ENCODE peak calls at places on chromosomes 13 and 19, in ten cellular contexts. H, V, G, E, K, T, D, P, M and L are unnamed samples.

GRCh38 chr13:111475488-111475887 is 155.0 kb downstream of the TEX29 start:
- DNase-seq in H (no peak), V (no peak), G (no peak), E (peak; percentile 32), K (no peak), T (no peak), D (no peak), P (no peak), M (no peak), L (no peak)

GRCh38 chr13:23810842-23811241 is 78.4 kb downstream of the MIPEP start:
- DNase-seq in H (no peak), V (no peak), G (no peak), E (no peak), K (peak; percentile 9), T (no peak), D (no peak), P (no peak), M (no peak), L (no peak)

GRCh38 chr19:13881231-13881691 is 4.3 kb downstream of the NANOS3 start:
- DNase-seq in H (no peak), V (no peak), G (no peak), E (peak; percentile 50), K (peak; percentile 32), T (peak; percentile 96), D (no peak), P (no peak), M (no peak), L (peak; percentile 59)

GRCh38 chr13:90276208-90276607 is 1071.3 kb upstream of the MIR17HG start:
- DNase-seq in H (no peak), V (no peak), G (no peak), E (no peak), K (peak; percentile 8), T (no peak), D (no peak), P (no peak), M (no peak), L (no peak)

GRCh38 chr13:31947105-31947504 is 84.5 kb upstream of the FRY start:
- DNase-seq in H (no peak), V (no peak), G (no peak), E (no peak), K (no peak), T (no peak), D (no peak), P (no peak), M (no peak), L (no peak)

GRCh38 chr13:78659450-78660110 is 625 bp upstream of the OBI1 start:
- DNase-seq in H (no peak), V (no peak), G (peak; percentile 1), E (no peak), K (no peak), T (no peak), D (no peak), P (no peak), M (no peak), L (no peak)

GRCh38 chr13:73939071-73939380 is 195.2 kb downstream of the KLF12 start:
- DNase-seq in H (no peak), V (no peak), G (no peak), E (no peak), K (no peak), T (no peak), D (no peak), P (no peak), M (no peak), L (no peak)

GRCh38 chr13:98419786-98420559 is 156.9 kb downstream of the STK24 start:
- DNase-seq in H (no peak), V (no peak), G (no peak), E (no peak), K (no peak), T (no peak), D (no peak), P (no peak), M (no peak), L (no peak)

GRCh38 chr13:112671359-112671758 is 18.5 kb upstream of the ATP11A start:
- DNase-seq in H (no peak), V (no peak), G (no peak), E (no peak), K (no peak), T (no peak), D (peak; percentile 32), P (no peak), M (no peak), L (no peak)

DNA sequence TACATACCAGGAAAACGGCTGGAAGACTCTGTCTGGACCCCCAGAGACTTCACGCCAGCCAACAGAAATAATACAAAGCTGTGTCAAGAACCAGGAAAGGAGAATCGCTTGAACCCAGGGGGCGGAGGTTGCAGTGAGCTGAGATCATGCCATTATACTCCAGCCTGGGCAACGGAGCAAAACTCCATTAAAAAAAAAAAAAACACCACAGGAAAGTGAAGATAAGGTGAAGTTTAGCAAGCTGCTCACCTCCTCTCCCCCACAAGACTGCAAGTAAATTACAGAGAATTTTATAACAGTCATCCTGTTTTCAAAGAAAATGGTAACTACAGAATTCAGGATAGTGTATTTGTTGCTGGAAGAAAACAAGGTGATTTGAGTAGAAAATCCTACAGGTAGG is 984 bp upstream of the OR7G1 start:
- DNase-seq in H (no peak), V (no peak), G (no peak), E (no peak), K (no peak), T (no peak), D (no peak), P (no peak), M (no peak), L (no peak)
- H3K27me3 ChIP-seq in H (peaks cover 4% of the 10 kb centered on the region), V (no peaks in the 10 kb centered on the region), G (no peaks in the 10 kb centered on the region), E (no peaks in the 10 kb centered on the region), K (no peaks in the 10 kb centered on the region), T (no peaks in the 10 kb centered on the region), D (peaks cover 9% of the 10 kb centered on the region), P (peaks cover 89% of the 10 kb centered on the region), M (no peaks in the 10 kb centered on the region), L (peaks cover 54% of the 10 kb centered on the region)

DNA sequence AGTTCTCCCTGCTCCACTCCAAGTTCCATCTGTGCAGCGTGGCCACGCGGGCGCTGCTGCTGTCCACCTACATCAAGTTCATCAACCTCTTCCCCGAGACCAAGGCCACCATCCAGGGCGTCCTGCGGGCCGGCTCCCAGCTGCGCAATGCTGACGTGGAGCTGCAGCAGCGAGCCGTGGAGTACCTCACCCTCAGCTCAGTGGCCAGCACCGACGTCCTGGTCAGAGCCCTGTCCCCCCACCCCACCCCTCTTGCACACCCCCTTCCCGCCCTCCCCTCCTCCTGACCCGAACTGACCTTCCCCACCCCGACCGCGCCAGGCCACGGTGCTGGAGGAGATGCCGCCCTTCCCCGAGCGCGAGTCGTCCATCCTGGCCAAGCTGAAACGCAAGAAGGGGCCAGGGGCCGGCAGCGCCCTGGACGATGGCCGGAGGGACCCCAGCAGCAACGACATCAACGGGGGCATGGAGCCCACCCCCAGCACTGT is 11.6 kb downstream of the FUZ start:
- DNase-seq in H (no peak), V (no peak), G (no peak), E (peak; percentile 45), K (no peak), T (no peak), D (no peak), P (no peak), M (no peak), L (no peak)
- H3K4me3 ChIP-seq in H (peak overlapping the region; percentile 74), V (peak overlapping the region; percentile 35), G (no peak overlapping the region), E (no peak overlapping the region), K (peak overlapping the region; percentile 24), T (no peak overlapping the region), D (peak overlapping the region; percentile 31), P (peak overlapping the region; percentile 59), M (no peak overlapping the region), L (peak overlapping the region; percentile 42)

GRCh38 chr19:29528946-29529645 is 3.3 kb downstream of the VSTM2B start:
- DNase-seq in H (no peak), V (no peak), G (peak; percentile 2), E (no peak), K (no peak), T (no peak), D (no peak), P (no peak), M (no peak), L (no peak)
- H3K27me3 ChIP-seq in H (peaks cover 57% of the 10 kb centered on the region), V (peaks cover 16% of the 10 kb centered on the region), G (peaks cover 58% of the 10 kb centered on the region), E (no peaks in the 10 kb centered on the region), K (peaks cover 100% of the 10 kb centered on the region), T (no peaks in the 10 kb centered on the region), D (peaks cover 99% of the 10 kb centered on the region), P (peaks cover 100% of the 10 kb centered on the region), M (peaks cover 10% of the 10 kb centered on the region), L (peaks cover 93% of the 10 kb centered on the region)

GRCh38 chr13:40187324-40187795 is 479.1 kb downstream of the FOXO1 start:
- DNase-seq in H (no peak), V (no peak), G (no peak), E (peak; percentile 88), K (no peak), T (no peak), D (no peak), P (no peak), M (peak; percentile 53), L (no peak)
- H3K4me3 ChIP-seq in H (no peak overlapping the region), V (no peak overlapping the region), G (no peak overlapping the region), E (peak overlapping the region; percentile 13), K (no peak overlapping the region), T (no peak overlapping the region), D (no peak overlapping the region), P (no peak overlapping the region), M (peak overlapping the region; percentile 42), L (no peak overlapping the region)

DNA sequence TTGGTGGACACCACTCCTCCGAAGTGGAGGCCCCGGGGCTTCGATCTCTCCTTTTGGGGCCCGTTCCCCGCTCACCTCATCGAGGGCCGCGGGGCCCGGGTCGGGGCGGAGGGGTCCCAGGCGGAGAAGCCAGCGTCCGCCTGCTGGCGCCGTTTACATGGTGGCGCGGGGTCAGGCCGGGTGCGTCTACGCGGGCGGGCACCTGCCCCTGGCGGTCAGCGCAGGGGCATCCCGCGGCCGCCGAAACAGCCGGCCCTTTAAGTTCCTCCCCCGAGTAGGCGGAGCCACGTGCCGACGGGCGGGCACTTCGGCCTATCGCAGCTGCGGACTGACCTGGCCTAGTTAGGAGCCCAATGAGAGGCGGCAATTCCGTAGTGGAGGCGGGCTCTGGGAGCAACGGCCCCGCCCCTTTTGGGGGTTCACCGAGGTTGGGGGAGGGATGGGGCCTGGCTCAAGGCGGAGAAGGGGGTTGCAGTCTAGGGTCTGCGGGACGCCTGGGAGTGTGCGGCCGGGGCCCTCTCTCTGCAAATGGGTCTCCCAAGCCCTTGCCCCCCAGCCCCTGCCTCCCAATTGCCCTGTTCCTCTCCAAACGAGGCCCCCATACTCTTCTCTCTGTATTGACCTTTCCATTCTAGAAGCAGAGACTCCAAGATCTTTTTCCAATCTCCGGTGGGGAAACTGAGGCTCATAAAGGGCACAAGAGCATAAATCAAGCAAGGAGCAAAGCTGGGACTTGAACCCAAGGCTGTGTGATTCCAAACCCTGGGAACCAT is at the start of gene ABHD8:
- DNase-seq in H (peak; percentile 97), V (peak; percentile 68), G (peak; percentile 85), E (peak; percentile 98), K (peak; percentile 98), T (peak; percentile 99), D (peak; percentile 95), P (peak; percentile 96), M (peak; percentile 90), L (peak; percentile 97)
- H3K27me3 ChIP-seq in H (no peaks in the 10 kb centered on the region), V (no peaks in the 10 kb centered on the region), G (no peaks in the 10 kb centered on the region), E (no peaks in the 10 kb centered on the region), K (no peaks in the 10 kb centered on the region), T (no peaks in the 10 kb centered on the region), D (no peaks in the 10 kb centered on the region), P (no peaks in the 10 kb centered on the region), M (no peaks in the 10 kb centered on the region), L (no peaks in the 10 kb centered on the region)

GRCh38 chr13:59865398-59865797 is 298.3 kb downstream of the DIAPH3 start:
- DNase-seq in H (no peak), V (no peak), G (no peak), E (no peak), K (no peak), T (no peak), D (no peak), P (no peak), M (no peak), L (no peak)
- H3K4me3 ChIP-seq in H (no peak overlapping the region), V (no peak overlapping the region), G (no peak overlapping the region), E (no peak overlapping the region), K (no peak overlapping the region), T (no peak overlapping the region), D (no peak overlapping the region), P (no peak overlapping the region), M (no peak overlapping the region), L (no peak overlapping the region)